ENCODE peak calls at places on chromosome 12, in nine cellular contexts. X, P, C, G, B, A, V, U and O are unnamed samples.

GRCh38 chr12:59858508-59858907 is 262.7 kb downstream of the SLC16A7 start:
- DNase-seq in X (no peak), P (no peak), C (no peak), G (no peak), B (no peak), A (no peak), V (no peak), U (no peak), O (no peak)

GRCh38 chr12:87995581-87996178 is 33.5 kb downstream of the C12orf50 start:
- DNase-seq in X (peak), P (peak), C (peak), G (peak), B (peak), A (peak), V (peak), U (peak), O (no peak)

GRCh38 chr12:116069943-116070342 is 207.6 kb downstream of the MED13L start:
- DNase-seq in X (no peak), P (no peak), C (no peak), G (no peak), B (no peak), A (no peak), V (no peak), U (no peak), O (no peak)

GRCh38 chr12:120115692-120116442 is 686 bp downstream of the RAB35 start:
- DNase-seq in X (no peak), P (peak), C (peak), G (peak), B (peak), A (peak), V (no peak), U (no peak), O (no peak)

GRCh38 chr12:128507470-128507869 is 240.5 kb downstream of the TMEM132C start:
- DNase-seq in X (no peak), P (no peak), C (no peak), G (no peak), B (no peak), A (no peak), V (no peak), U (no peak), O (no peak)

GRCh38 chr12:127383281-127383680 is 883.7 kb upstream of the TMEM132C start:
- DNase-seq in X (no peak), P (peak), C (no peak), G (no peak), B (no peak), A (no peak), V (no peak), U (no peak), O (no peak)

GRCh38 chr12:94171595-94171930 is 23.2 kb downstream of the PLXNC1 start:
- DNase-seq in X (no peak), P (peak), C (peak), G (no peak), B (no peak), A (no peak), V (no peak), U (no peak), O (no peak)

GRCh38 chr12:5335059-5335458 is 96.8 kb upstream of the NTF3 start:
- DNase-seq in X (no peak), P (peak), C (no peak), G (no peak), B (no peak), A (no peak), V (no peak), U (no peak), O (no peak)

GRCh38 chr12:98644712-98645571 is at the start of the genes APAF1 and IKBIP:
- DNase-seq in X (peak), P (peak), C (peak), G (peak), B (peak), A (peak), V (peak), U (peak), O (peak)

GRCh38 chr12:55736076-55736475 is 6.8 kb upstream of the GDF11 start:
- DNase-seq in X (no peak), P (no peak), C (no peak), G (no peak), B (peak), A (no peak), V (no peak), U (no peak), O (no peak)

GRCh38 chr12:55739025-55739378 is 3.9 kb upstream of the GDF11 start:
- DNase-seq in X (no peak), P (no peak), C (no peak), G (no peak), B (no peak), A (no peak), V (no peak), U (no peak), O (no peak)

GRCh38 chr12:55736780-55737580 is 5.9 kb upstream of the GDF11 start:
- DNase-seq in X (peak), P (peak), C (peak), G (peak), B (peak), A (peak), V (no peak), U (no peak), O (no peak)

GRCh38 chr12:55738113-55739024 is 4.6 kb upstream of the GDF11 start:
- DNase-seq in X (peak), P (peak), C (peak), G (peak), B (peak), A (peak), V (no peak), U (peak), O (no peak)

DNA sequence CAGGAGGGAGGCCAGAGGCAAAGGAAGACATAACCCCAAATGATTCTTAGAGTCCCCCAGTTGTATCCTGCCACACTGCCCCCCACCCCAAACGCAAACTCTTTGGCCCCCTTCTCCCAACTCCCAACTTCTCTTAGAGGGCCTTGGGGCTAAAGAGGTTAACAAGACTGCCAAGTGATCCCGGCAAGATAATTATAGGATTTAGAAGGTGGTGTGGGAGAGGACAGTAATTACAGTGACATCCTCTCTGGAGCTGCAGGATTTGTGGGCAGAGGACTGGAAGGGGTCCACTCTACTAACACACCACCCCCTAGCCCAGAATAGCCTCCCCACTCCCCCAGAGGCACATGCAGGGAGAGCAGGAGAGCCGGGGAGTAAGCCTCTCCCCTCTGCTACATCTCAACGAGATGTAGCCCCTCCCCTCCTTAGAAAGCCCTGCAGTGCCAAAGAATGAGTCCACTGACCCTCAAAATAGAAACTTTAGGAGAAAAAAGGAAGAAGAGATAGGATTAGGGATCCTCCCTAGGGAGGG is 5.3 kb upstream of the GDF11 start:
- DNase-seq in X (no peak), P (no peak), C (no peak), G (no peak), B (no peak), A (no peak), V (no peak), U (no peak), O (no peak)
- TF ChIP-seq CTCF in X (no peak), P (no peak), C (no peak), G (no peak), B (no peak), A (no peak), V (no peak), U (no peak), O (no peak)

GRCh38 chr12:50182461-50182860 is 15.3 kb upstream of the CERS5 start:
- DNase-seq in X (no peak), P (no peak), C (no peak), G (no peak), B (no peak), A (no peak), V (no peak), U (no peak), O (no peak)
- TF ChIP-seq CTCF in X (no peak), P (no peak), C (no peak), G (peak), B (no peak), A (no peak), V (peak), U (no peak), O (peak)

DNA sequence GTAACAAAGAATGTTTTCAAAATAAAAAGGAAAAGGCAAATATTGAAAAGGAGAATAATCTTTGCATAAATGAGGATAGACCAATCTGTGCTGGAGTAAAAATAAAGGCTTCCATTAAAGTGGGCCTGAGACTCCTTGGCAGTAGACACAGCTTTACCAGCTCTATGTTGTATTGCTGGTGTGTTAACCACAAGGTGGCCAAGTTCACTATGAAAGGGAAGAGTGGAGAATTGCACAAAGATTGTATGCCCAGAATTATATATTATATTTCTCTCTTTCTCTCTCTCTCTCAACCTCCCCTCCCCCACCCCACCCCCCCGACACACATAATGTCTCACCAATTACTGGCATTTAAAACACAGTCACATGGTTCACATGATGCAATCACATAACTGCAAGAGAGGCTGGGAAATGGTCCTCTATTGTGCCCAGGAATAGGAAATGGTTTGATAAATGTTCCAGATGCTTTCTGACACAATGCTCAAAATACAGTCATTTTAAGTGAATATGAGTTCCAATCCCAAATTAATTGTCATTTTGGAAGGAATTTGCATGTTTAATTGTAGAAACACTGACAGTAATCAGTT is 222.6 kb upstream of the SYT1 start:
- DNase-seq in X (no peak), P (peak), C (peak), G (peak), B (no peak), A (no peak), V (no peak), U (no peak), O (no peak)
- TF ChIP-seq CTCF in X (no peak), P (peak), C (peak), G (no peak), B (no peak), A (no peak), V (no peak), U (no peak), O (peak)

DNA sequence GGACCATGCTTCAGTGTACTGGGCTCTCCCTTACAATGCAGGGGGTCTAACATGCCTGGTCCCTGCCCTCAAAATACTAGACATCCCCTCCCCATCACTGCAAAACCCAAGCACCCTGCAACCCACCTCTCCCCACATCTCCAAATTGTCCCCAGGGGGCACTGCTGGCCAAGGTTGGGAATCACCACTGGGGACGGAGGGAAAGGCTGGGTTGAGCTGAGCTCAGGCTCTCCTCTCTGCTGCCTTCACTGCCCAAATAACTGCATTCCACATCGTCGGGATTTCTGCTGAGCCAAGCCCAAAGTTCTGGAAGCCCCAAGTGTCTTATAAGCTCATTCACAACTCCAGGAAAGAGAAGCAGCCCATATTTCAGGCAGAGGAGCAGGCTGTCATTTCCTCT is 69.6 kb downstream of the NT5DC3 start:
- DNase-seq in X (no peak), P (peak), C (peak), G (no peak), B (peak), A (no peak), V (no peak), U (no peak), O (no peak)
- TF ChIP-seq CTCF in X (peak), P (peak), C (peak), G (peak), B (peak), A (peak), V (peak), U (peak), O (peak)

GRCh38 chr12:132163911-132164288 is 19.6 kb downstream of the NOC4L start:
- DNase-seq in X (no peak), P (no peak), C (no peak), G (no peak), B (no peak), A (no peak), V (no peak), U (no peak), O (no peak)
- TF ChIP-seq CTCF in X (no peak), P (peak), C (peak), G (peak), B (no peak), A (no peak), V (peak), U (no peak), O (peak)

GRCh38 chr12:89962648-89963047 is 254.0 kb upstream of the ATP2B1 start:
- DNase-seq in X (no peak), P (no peak), C (no peak), G (no peak), B (no peak), A (no peak), V (no peak), U (no peak), O (no peak)
- TF ChIP-seq CTCF in X (no peak), P (peak), C (peak), G (peak), B (peak), A (no peak), V (peak), U (no peak), O (peak)

DNA sequence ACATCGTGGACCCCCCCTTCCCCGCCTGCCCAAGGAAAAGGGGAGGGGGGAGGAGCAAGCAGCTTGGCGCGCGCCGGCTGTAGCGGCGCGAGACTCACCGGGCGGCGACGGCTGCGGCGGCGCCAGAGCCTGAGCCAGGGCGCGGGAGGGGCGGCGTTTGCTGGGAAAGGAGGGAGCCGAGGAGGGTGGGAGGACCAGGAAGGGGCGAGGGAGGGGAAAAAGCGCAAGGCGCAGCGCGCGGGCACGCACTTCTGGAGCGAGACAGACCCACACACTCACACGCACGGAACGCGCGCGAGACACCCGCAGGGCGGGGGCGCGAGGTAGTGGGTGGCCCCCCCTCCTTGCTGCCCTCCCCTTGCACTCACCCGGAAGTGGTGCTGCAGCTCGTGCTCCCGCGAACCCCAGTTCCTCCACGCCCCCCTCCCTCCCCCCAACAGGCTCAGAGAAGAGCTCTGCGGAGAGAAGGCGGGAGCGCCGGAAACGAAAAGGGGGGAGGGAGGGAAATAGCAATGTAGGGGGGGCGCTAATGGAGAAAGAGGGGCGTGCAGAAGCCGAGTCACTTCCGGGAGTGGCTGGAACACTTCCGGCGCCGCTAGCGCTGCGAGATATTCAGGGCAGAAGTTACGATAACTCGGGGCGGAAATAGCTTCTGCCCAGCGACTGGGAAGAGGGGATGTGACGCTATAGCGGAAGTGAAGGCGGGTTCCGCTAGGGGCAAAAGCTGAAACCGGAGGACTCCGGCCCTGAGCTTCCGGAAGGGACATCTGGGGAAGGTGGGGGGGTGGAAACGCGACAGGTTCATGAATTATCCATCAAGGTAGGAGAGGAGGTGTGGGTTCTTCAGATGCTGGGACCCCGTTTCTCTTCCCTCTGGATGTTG is at the start of gene ZNF384:
- DNase-seq in X (peak), P (peak), C (peak), G (peak), B (peak), A (peak), V (peak), U (peak), O (peak)
- TF ChIP-seq CTCF in X (no peak), P (peak), C (peak), G (no peak), B (peak), A (no peak), V (no peak), U (peak), O (peak)

GRCh38 chr12:83827193-83827592 is 1085.4 kb downstream of the SLC6A15 start:
- DNase-seq in X (no peak), P (no peak), C (no peak), G (no peak), B (no peak), A (no peak), V (no peak), U (no peak), O (no peak)
- TF ChIP-seq CTCF in X (no peak), P (no peak), C (no peak), G (no peak), B (no peak), A (no peak), V (no peak), U (no peak), O (no peak)

DNA sequence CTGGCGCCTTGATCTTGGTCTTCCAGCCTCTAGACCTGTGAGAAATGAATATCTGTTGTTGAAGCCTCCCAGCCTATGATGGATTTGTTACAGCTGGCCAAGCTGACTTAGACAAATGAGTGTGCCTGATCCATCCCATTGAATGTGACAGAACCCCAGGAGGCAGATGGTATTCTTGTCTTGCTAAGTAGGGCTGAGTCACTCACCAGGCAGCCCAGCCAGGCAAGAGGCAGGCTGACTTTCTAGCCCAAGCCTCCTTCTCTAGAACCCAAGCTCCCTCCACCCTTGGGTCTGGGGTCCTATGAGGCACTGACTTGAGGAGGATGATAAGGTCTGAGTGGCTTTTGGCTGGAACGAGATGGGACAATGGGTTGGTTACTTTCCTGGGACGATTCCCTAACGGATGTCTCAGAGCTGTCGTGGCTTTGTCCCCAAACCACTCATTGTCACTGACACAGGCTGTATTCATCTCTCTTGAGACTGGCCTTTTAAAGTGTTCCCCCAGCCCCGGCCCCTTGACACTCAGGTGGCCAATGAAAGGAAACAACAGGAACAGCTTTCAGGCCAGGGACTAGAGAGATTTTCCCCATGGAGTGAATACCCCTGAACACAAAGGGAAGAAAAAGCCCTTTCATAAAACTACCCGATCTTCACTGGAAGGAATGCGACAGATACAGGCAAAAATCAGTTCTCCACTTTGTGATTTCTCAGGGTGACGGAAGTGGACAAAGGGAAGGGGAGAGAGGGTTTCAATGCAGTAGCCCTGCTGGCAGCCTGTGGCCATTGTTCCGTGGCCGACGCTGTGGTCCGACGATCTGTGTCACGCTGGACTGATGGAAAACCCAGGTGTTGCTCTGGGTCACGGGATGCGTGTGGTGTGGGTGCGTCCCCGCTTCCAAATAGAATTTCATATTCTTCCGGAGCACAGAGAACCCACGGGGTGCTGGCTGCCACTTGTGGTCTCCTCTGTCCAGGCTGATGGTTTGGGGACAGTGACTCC is 264.3 kb downstream of the AACS start:
- DNase-seq in X (no peak), P (no peak), C (no peak), G (no peak), B (no peak), A (no peak), V (no peak), U (no peak), O (no peak)
- TF ChIP-seq CTCF in X (no peak), P (no peak), C (no peak), G (no peak), B (no peak), A (no peak), V (no peak), U (no peak), O (peak)

GRCh38 chr12:3269594-3269993 is 192.4 kb downstream of the TSPAN9 start:
- DNase-seq in X (no peak), P (no peak), C (no peak), G (no peak), B (no peak), A (no peak), V (no peak), U (no peak), O (no peak)

GRCh38 chr12:3272958-3273357 is 195.8 kb downstream of the TSPAN9 start:
- DNase-seq in X (no peak), P (no peak), C (no peak), G (no peak), B (no peak), A (no peak), V (no peak), U (no peak), O (no peak)

GRCh38 chr12:3273409-3273853 is 196.3 kb downstream of the TSPAN9 start:
- DNase-seq in X (no peak), P (peak), C (no peak), G (peak), B (no peak), A (no peak), V (peak), U (no peak), O (no peak)

GRCh38 chr12:3271146-3271545 is 194.0 kb downstream of the TSPAN9 start:
- DNase-seq in X (no peak), P (no peak), C (no peak), G (no peak), B (no peak), A (no peak), V (no peak), U (no peak), O (no peak)

GRCh38 chr12:3271639-3272038 is 194.5 kb downstream of the TSPAN9 start:
- DNase-seq in X (no peak), P (no peak), C (no peak), G (no peak), B (no peak), A (no peak), V (no peak), U (no peak), O (no peak)
- TF ChIP-seq CTCF in X (no peak), P (no peak), C (no peak), G (no peak), B (no peak), A (no peak), V (no peak), U (no peak), O (no peak)